ENCODE peak calls at places on chromosomes 13 and 19, in nine cellular contexts. Y is ascending aorta; B is progenitor cell of endocrine pancreas; F is PC-3; M is IMR-90; K is cardiac muscle cell; X is neural crest cell; V is AG10803; T is CD4-positive, alpha-beta T cell. W is an unnamed sample.

GRCh38 chr13:40813662-40814454 is 24.4 kb downstream of the SLC25A15 start:
- DNase-seq in M (peak; percentile 34), B (no peak), V (no peak), K (peak; percentile 36), Y (no peak), T (no peak), X (no peak), F (peak; percentile 53), W (no peak)

GRCh38 chr13:95813139-95813538 is 136.2 kb downstream of the DNAJC3 start:
- DNase-seq in K (no peak), B (no peak), T (no peak), X (no peak), F (no peak), M (no peak), Y (no peak), V (no peak), W (no peak)

GRCh38 chr19:1471514-1472107 is 7.4 kb downstream of the C19orf25 start:
- DNase-seq in B (no peak), M (no peak), T (peak; percentile 44), F (peak; percentile 31), V (no peak), X (no peak), Y (no peak), K (no peak), W (no peak)

GRCh38 chr13:51728972-51729371 is 75.0 kb downstream of the DHRS12 start:
- DNase-seq in T (no peak), B (no peak), V (peak; percentile 87), K (no peak), M (peak; percentile 92), X (no peak), F (peak; percentile 2), Y (no peak), W (no peak)

GRCh38 chr13:93875527-93875926 is 604.0 kb downstream of the DCT start:
- DNase-seq in X (no peak), M (peak; percentile 82), F (peak; percentile 59), B (no peak), T (no peak), Y (no peak), V (peak; percentile 24), K (no peak), W (no peak)

GRCh38 chr13:92719868-92720267 is 506.7 kb upstream of the GPC6 start:
- DNase-seq in B (no peak), V (no peak), T (no peak), K (peak; percentile 26), F (no peak), M (no peak), X (no peak), Y (no peak), W (no peak)

GRCh38 chr19:10876459-10877240 is 5.3 kb downstream of the CARM1 start:
- DNase-seq in K (no peak), B (no peak), T (no peak), M (no peak), X (no peak), F (no peak), V (no peak), Y (no peak), W (no peak)

GRCh38 chr19:17553256-17553655 is 2.2 kb upstream of the COLGALT1 start:
- DNase-seq in F (peak; percentile 80), K (no peak), B (no peak), M (peak; percentile 95), T (no peak), Y (no peak), X (no peak), V (peak; percentile 96), W (no peak)

GRCh38 chr19:55257461-55258411 is 1.1 kb downstream of the PPP6R1 start:
- DNase-seq in X (no peak), K (peak; percentile 47), V (peak; percentile 12), B (no peak), Y (no peak), M (peak; percentile 32), F (peak; percentile 71), T (no peak), W (peak; percentile 40)

GRCh38 chr13:99450416-99450815 is 50.9 kb upstream of the TM9SF2 start:
- DNase-seq in K (no peak), V (no peak), X (no peak), M (no peak), F (no peak), B (no peak), T (no peak), Y (no peak), W (no peak)

GRCh38 chr19:13089139-13089856 is 13.4 kb downstream of the LYL1 start:
- DNase-seq in F (peak; percentile 43), Y (no peak), T (no peak), B (no peak), V (no peak), X (no peak), M (no peak), K (no peak), W (no peak)

GRCh38 chr13:26310003-26310402 is 56.1 kb downstream of the CDK8 start:
- DNase-seq in B (no peak), V (no peak), T (no peak), X (no peak), K (no peak), M (no peak), F (no peak), Y (no peak), W (no peak)

GRCh38 chr19:33629826-33630375 is 8.1 kb downstream of the CHST8 start:
- DNase-seq in X (no peak), F (no peak), M (no peak), T (no peak), V (no peak), K (no peak), Y (no peak), B (no peak), W (no peak)

GRCh38 chr19:768424-768823 is 17.5 kb downstream of the MISP start:
- DNase-seq in X (no peak), V (peak; percentile 92), T (no peak), Y (no peak), F (no peak), M (peak; percentile 83), B (no peak), K (peak; percentile 30), W (no peak)

GRCh38 chr19:41325947-41326706 is 16.2 kb downstream of the CCDC97 start:
- DNase-seq in M (peak; percentile 80), T (no peak), X (no peak), B (no peak), K (peak; percentile 34), F (peak; percentile 42), Y (no peak), V (peak; percentile 85), W (peak; percentile 50)

GRCh38 chr19:8337728-8338127 is 5.3 kb downstream of the KANK3 start:
- DNase-seq in F (no peak), B (no peak), Y (no peak), M (no peak), K (no peak), X (no peak), V (no peak), T (no peak), W (no peak)

GRCh38 chr19:8342684-8343482 is at the start of gene KANK3:
- DNase-seq in X (peak; percentile 88), M (peak; percentile 90), K (peak; percentile 95), B (peak; percentile 92), T (peak; percentile 90), Y (peak; percentile 83), F (peak; percentile 99), V (peak; percentile 93), W (peak; percentile 97)

GRCh38 chr19:8338835-8339234 is 4.2 kb downstream of the KANK3 start:
- DNase-seq in V (no peak), B (no peak), F (no peak), T (no peak), K (no peak), Y (no peak), M (no peak), X (no peak), W (no peak)

GRCh38 chr19:8342316-8342683 is 762 bp downstream of the KANK3 start:
- DNase-seq in X (no peak), B (no peak), T (no peak), V (no peak), F (no peak), Y (no peak), M (no peak), K (no peak), W (no peak)

GRCh38 chr19:8340341-8341096 is 2.5 kb downstream of the KANK3 start:
- DNase-seq in F (no peak), M (no peak), Y (no peak), X (no peak), B (no peak), V (no peak), K (no peak), T (no peak), W (peak; percentile 48)
- TF ChIP-seq CTCF in F (no peak), M (peak; percentile 13), Y (no peak), X (no peak), B (peak; percentile 35), V (no peak), K (peak; percentile 28), T (no peak), W (peak; percentile 15)

DNA sequence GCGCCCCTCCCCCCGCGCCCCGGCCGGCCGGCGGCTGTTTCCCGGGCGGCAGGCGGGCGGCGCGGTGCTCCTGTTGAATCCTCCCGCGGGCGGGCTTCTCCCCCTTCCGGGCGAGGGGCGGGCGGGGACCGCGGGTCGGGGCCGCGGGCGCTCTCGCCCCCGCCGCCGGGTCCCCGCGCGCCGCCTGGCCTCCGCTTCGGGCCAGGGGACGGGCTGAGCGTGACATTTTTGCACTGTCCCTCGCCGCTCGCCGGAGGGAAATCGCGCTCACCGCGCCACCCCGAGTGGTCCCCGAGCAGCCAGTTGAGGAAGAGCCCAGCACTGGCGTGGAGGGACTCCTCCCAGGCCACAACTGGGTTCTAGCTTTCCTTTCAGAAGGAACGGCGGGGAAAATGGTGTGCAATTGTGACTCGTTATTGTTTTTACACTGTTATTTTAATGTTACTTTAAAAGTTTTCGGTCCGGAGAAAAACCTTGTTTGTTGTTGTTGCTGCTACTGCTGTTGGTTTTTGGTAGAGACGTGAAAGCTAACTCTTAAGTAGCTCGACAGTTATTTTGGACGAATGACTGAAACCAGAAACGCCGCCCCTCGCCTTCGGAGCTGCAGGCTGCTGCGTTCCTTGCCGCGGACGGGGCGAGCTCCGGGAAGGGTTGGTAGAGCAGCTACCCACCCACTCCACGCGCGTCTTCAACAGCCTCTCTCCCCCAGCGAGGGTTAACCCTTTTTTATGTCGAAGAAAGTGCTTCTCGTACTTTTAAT is 942 bp downstream of the PDS5B start:
- DNase-seq in V (peak; percentile 60), Y (no peak), F (peak; percentile 44), X (peak; percentile 59), T (peak; percentile 61), K (peak; percentile 78), M (peak; percentile 62), B (peak; percentile 53), W (peak; percentile 77)
- TF ChIP-seq CTCF in V (no peak), Y (no peak), F (no peak), X (no peak), T (no peak), K (no peak), M (no peak), B (no peak), W (no peak)

GRCh38 chr13:28751210-28751935 is 32.6 kb upstream of the SLC46A3 start:
- DNase-seq in K (no peak), B (no peak), X (no peak), F (no peak), T (no peak), M (no peak), Y (no peak), V (peak; percentile 13), W (no peak)
- TF ChIP-seq CTCF in K (no peak), B (no peak), X (no peak), F (no peak), T (no peak), M (no peak), Y (no peak), V (no peak), W (no peak)

DNA sequence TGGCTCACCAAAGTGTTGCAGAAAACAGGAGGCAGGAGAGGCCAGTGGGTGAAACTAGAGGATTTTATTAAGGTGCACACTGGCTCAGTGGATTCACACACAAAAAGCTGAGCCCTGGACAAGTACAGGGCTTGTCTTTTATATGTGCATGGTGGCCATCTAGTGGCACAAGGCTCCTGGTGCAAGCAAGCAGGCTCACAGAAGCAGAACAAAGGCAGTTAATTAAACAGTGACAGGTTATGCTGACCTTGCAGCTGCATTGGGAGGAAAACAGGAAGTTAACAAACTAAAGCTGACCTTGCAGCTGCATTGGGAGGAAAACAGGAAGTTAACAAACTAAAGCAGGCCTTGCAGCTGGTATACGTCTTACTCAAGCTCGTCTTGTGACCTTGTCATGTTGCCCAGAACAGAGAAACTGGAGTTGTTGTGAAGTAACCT is 65.3 kb upstream of the ZNF681 start:
- DNase-seq in Y (no peak), F (peak; percentile 20), X (no peak), M (no peak), V (no peak), B (no peak), K (peak; percentile 4), T (no peak), W (no peak)
- TF ChIP-seq CTCF in Y (no peak), F (peak; percentile 26), X (peak; percentile 49), M (no peak), V (no peak), B (peak; percentile 22), K (no peak), T (no peak), W (no peak)